ENCODE peak calls at places on chromosomes 5 and 9, in four cellular contexts. D, J, K and Y are unnamed samples.

GRCh38 chr5:91136271-91136670 is 246.8 kb downstream of the ARRDC3 start:
- DNase-seq in D (no peak), J (no peak), K (no peak), Y (no peak)

GRCh38 chr5:173538018-173538417 is 78.4 kb downstream of the BOD1 start:
- DNase-seq in D (no peak), J (no peak), K (no peak), Y (no peak)

GRCh38 chr5:16265141-16265540 is 85.5 kb upstream of the MARCHF11 start:
- DNase-seq in D (no peak), J (no peak), K (no peak), Y (no peak)

GRCh38 chr9:19512432-19512831 is 103.6 kb downstream of the ACER2 start:
- DNase-seq in D (no peak), J (no peak), K (no peak), Y (no peak)

GRCh38 chr5:66436721-66437120 is 159.5 kb upstream of the MAST4 start:
- DNase-seq in D (peak; percentile 36), J (no peak), K (peak; percentile 6), Y (peak; percentile 42)

GRCh38 chr5:166285385-166285784 is 2006.1 kb upstream of the WWC1 start:
- DNase-seq in D (no peak), J (no peak), K (no peak), Y (no peak)

GRCh38 chr9:129587487-129588262 is 33.2 kb downstream of the C9orf50 start:
- DNase-seq in D (no peak), J (peak; percentile 56), K (no peak), Y (no peak)

GRCh38 chr5:173800340-173800739 is 87.8 kb upstream of the CPEB4 start:
- DNase-seq in D (no peak), J (peak; percentile 29), K (no peak), Y (no peak)

GRCh38 chr5:115258001-115258400 is 4.7 kb downstream of the PGGT1B start:
- DNase-seq in D (no peak), J (no peak), K (no peak), Y (no peak)

GRCh38 chr9:77370064-77370463 is 192.7 kb downstream of the VPS13A start:
- DNase-seq in D (no peak), J (no peak), K (no peak), Y (no peak)

GRCh38 chr9:128898382-128898781 is 16.4 kb downstream of the LRRC8A start:
- DNase-seq in D (no peak), J (no peak), K (no peak), Y (no peak)

GRCh38 chr5:148974638-148975330 is 88.1 kb downstream of the SH3TC2 start:
- DNase-seq in D (no peak), J (no peak), K (no peak), Y (no peak)

GRCh38 chr5:148981353-148981752 is 81.5 kb downstream of the SH3TC2 start:
- DNase-seq in D (no peak), J (no peak), K (no peak), Y (no peak)

GRCh38 chr5:148978370-148979103 is 84.3 kb downstream of the SH3TC2 start:
- DNase-seq in D (no peak), J (no peak), K (no peak), Y (no peak)

GRCh38 chr5:148976569-148977321 is 86.1 kb downstream of the SH3TC2 start:
- DNase-seq in D (no peak), J (no peak), K (no peak), Y (no peak)

DNA sequence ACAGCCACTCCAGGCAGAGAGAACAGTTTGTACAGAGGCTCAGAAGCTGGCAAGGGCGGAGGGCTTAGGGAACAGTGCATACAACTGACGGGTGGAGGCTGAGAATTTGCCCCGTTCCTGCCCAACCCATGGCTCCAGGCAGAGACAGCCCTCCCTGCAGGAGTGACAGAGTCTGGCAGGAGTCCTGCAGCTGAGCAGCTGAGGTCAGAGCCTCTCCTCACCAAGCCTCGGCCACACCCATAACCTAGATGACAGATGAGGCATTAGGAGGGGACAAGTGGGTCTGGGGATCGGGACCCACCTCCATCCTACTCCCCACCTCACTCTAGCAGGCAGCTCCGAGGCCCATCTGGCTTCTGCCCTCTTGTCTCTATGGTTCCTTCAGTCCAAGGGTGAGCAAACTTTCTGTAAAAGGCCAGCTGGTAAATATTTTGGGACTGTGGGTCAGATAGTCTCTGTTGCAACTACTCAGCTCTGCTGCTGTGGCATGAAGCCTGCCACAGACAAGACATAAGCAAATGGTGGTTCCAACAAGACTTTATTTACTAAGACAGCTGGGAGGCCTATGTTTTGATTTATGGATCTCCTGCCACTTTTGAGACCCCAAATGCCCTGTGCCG is 83.6 kb downstream of the SH3TC2 start:
- DNase-seq in D (no peak), J (no peak), K (no peak), Y (no peak)
- TF ChIP-seq ELF4 in D (no peak), J (no peak), K (no peak), Y (no peak)

DNA sequence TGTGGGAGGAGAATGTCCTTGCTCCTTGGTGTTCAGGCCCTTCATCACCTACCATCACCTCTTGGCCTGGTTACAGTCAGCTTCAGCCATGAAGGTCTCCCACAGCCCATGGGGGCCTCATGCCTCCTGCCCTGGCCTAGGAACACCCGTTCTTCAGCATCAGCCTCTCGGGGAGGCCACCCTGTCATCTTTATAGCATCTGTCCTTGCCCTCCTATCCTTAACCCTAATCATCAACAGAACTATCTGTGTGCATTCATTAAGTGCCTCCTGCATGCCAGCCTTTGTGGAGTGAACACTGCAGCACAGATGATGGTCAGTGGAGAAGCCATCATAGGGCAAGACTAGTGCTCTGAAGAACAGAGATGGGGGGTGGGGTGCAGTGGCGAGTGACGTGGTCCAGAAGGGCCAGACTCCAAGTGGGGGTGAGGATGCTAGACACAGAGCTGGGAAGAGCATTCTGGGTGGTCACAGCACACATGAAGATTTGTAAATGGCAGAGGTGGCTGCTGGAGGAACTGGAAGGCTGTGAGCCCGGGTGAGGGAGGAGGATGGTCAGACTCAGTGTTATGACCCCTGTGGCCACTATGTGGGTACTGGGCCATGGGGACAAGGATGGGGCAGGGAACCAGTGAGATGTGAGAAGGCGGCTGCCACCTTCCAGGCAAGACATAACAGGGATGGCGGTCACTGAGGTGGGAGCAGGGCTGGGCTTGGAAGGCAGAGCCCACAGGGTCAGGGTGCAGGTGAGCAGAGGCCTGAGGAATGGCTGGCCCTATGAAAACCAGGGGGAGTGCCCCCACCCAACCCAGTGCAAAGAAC is 3.6 kb upstream of the CARD19 start:
- DNase-seq in D (peak; percentile 9), J (no peak), K (no peak), Y (no peak)
- TF ChIP-seq ELF4 in D (no peak), J (no peak), K (no peak), Y (no peak)

GRCh38 chr5:32298056-32298420 is 14.7 kb downstream of the MTMR12 start:
- DNase-seq in D (no peak), J (no peak), K (no peak), Y (no peak)
- TF ChIP-seq ELF4 in D (no peak), J (no peak), K (no peak), Y (no peak)

GRCh38 chr9:109317311-109317978 is 3.4 kb downstream of the EPB41L4B start:
- DNase-seq in D (no peak), J (no peak), K (no peak), Y (no peak)
- TF ChIP-seq ELF4 in D (no peak), J (no peak), K (no peak), Y (no peak)

GRCh38 chr9:6105738-6106137 is 90.3 kb upstream of the RANBP6 start:
- DNase-seq in D (no peak), J (no peak), K (no peak), Y (no peak)
- TF ChIP-seq ELF4 in D (no peak), J (no peak), K (no peak), Y (no peak)

GRCh38 chr5:69007086-69007672 is 86.6 kb upstream of the SLC30A5 start:
- DNase-seq in D (no peak), J (no peak), K (no peak), Y (no peak)
- TF ChIP-seq ELF4 in D (no peak), J (no peak), K (no peak), Y (no peak)

GRCh38 chr5:132427285-132428146 is 58.0 kb downstream of the SLC22A5 start:
- DNase-seq in D (no peak), J (no peak), K (no peak), Y (no peak)
- TF ChIP-seq ELF4 in D (no peak), J (no peak), K (no peak), Y (no peak)